ENCODE peak calls at places on chromosome 13, in six cellular contexts. U is heart left ventricle; J is NCI-H1436; K is NCI-H2081; O is substantia nigra; B is CD4-positive, alpha-beta T cell. I is an unnamed sample.
A peak's percentile ranks its signal among the peaks of the same experiment; 100 is the strongest.

GRCh38 chr13:77915676-77916075 is 3.0 kb downstream of the EDNRB start:
- DNase-seq in U (no peak), J (no peak), K (no peak), O (no peak), B (no peak), I (no peak)

GRCh38 chr13:41418027-41418426 is 39.3 kb upstream of the RGCC start:
- DNase-seq in U (no peak), J (no peak), K (no peak), O (no peak), B (no peak), I (peak; percentile 36)

GRCh38 chr13:99416411-99417121 is 84.7 kb upstream of the TM9SF2 start:
- DNase-seq in U (no peak), J (no peak), K (no peak), O (no peak), B (no peak), I (no peak)

GRCh38 chr13:103056008-103056407 is 10.2 kb downstream of the SLC10A2 start:
- DNase-seq in U (no peak), J (no peak), K (no peak), O (no peak), B (no peak), I (no peak)

GRCh38 chr13:23578411-23579071 is 8.3 kb downstream of the TNFRSF19 start:
- DNase-seq in U (peak; percentile 84), J (peak; percentile 2), K (peak; percentile 39), O (peak; percentile 39), B (peak; percentile 28), I (no peak)

GRCh38 chr13:20274466-20274865 is 42.3 kb upstream of the GJB6 start:
- DNase-seq in U (no peak), J (no peak), K (no peak), O (no peak), B (no peak), I (peak; percentile 85)

GRCh38 chr13:37656247-37656940 is 57.8 kb upstream of the POSTN start:
- DNase-seq in U (no peak), J (no peak), K (no peak), O (no peak), B (no peak), I (no peak)

GRCh38 chr13:98822238-98822606 is 69.8 kb upstream of the SLC15A1 start:
- DNase-seq in U (no peak), J (no peak), K (no peak), O (no peak), B (no peak), I (no peak)

GRCh38 chr13:44726214-44726613 is 150.1 kb upstream of the TSC22D1 start:
- DNase-seq in U (no peak), J (no peak), K (no peak), O (no peak), B (no peak), I (no peak)

I was measured in HT-29.